ENCODE peak calls at places on chromosomes 1 and 21, in six cellular contexts. I, S, P, J, Q and A are unnamed samples.

GRCh38 chr1:41018039-41018438 is 3.5 kb downstream of the SLFNL1 start:
- DNase-seq in S (no peak), I (no peak), Q (no peak), P (no peak), J (no peak), A (no peak)

GRCh38 chr1:228073870-228074545 is 8.5 kb upstream of the ARF1 start:
- DNase-seq in I (peak), P (no peak), J (no peak), S (no peak), Q (peak), A (no peak)

GRCh38 chr1:7491089-7491817 is 279.8 kb upstream of the VAMP3 start:
- DNase-seq in I (no peak), J (no peak), S (no peak), Q (no peak), P (no peak), A (peak)

GRCh38 chr1:29542476-29543015 is 306.2 kb downstream of the PTPRU start:
- DNase-seq in J (no peak), S (no peak), P (no peak), Q (no peak), I (no peak), A (no peak)

GRCh38 chr1:218299416-218299815 is 14.3 kb downstream of the RRP15 start:
- DNase-seq in P (no peak), Q (no peak), I (peak), S (no peak), J (no peak), A (peak)

GRCh38 chr1:22833699-22834098 is 123.1 kb downstream of the EPHB2 start:
- DNase-seq in P (no peak), J (no peak), Q (no peak), I (no peak), S (no peak), A (no peak)

GRCh38 chr1:157403203-157403602 is 149.1 kb downstream of the FCRL5 start:
- DNase-seq in Q (peak), J (no peak), P (no peak), I (peak), S (peak), A (no peak)

GRCh38 chr1:178308438-178308837 is 188.3 kb downstream of the CLEC20A start:
- DNase-seq in Q (no peak), I (no peak), S (no peak), P (no peak), J (no peak), A (no peak)

GRCh38 chr1:205914730-205915129 is 28.5 kb downstream of the SLC26A9 start:
- DNase-seq in P (no peak), I (no peak), Q (no peak), S (no peak), J (no peak), A (no peak)

GRCh38 chr1:85339089-85339488 is 62.7 kb upstream of the BCL10 start:
- DNase-seq in Q (no peak), J (no peak), I (no peak), P (no peak), S (no peak), A (no peak)

GRCh38 chr1:223716302-223716862 is 4.0 kb downstream of the CAPN2 start:
- DNase-seq in J (no peak), P (no peak), I (no peak), Q (no peak), S (no peak), A (no peak)

GRCh38 chr21:39597595-39598185 is 15.1 kb upstream of the B3GALT5 start:
- DNase-seq in I (no peak), J (no peak), Q (no peak), S (no peak), P (no peak), A (no peak)

GRCh38 chr1:232704694-232705680 is 75.1 kb upstream of the SIPA1L2 start:
- DNase-seq in J (no peak), S (peak), P (no peak), Q (no peak), I (no peak), A (peak)

GRCh38 chr1:65477414-65478378 is 57.2 kb downstream of the LEPR start:
- DNase-seq in J (no peak), P (no peak), S (no peak), I (no peak), Q (no peak), A (peak)

GRCh38 chr1:211741799-211742198 is 66.4 kb upstream of the NEK2 start:
- DNase-seq in I (no peak), J (no peak), Q (no peak), S (no peak), P (no peak), A (no peak)

GRCh38 chr1:199404191-199404590 is 623.3 kb upstream of the NR5A2 start:
- DNase-seq in S (no peak), J (no peak), P (no peak), Q (no peak), I (no peak), A (no peak)

GRCh38 chr1:225617479-225617878 is 35.4 kb downstream of the ENAH start:
- DNase-seq in P (no peak), I (no peak), J (no peak), S (no peak), Q (no peak), A (no peak)

GRCh38 chr1:111538343-111539035 is 35.1 kb upstream of the ADORA3 start:
- DNase-seq in S (no peak), P (no peak), I (no peak), Q (no peak), J (no peak), A (no peak)

GRCh38 chr1:53508991-53509663 is 49.9 kb downstream of the DMRTB1 start:
- DNase-seq in Q (no peak), S (no peak), P (no peak), I (no peak), J (no peak), A (no peak)

GRCh38 chr1:66271904-66272254 is 262.1 kb upstream of the SGIP1 start:
- DNase-seq in J (peak), I (no peak), P (no peak), S (peak), Q (no peak), A (no peak)

GRCh38 chr1:234621657-234622335 is 11.8 kb upstream of the IRF2BP2 start:
- DNase-seq in S (no peak), J (no peak), I (no peak), Q (no peak), P (no peak), A (no peak)

GRCh38 chr1:205301220-205301821 is 20.2 kb downstream of the NUAK2 start:
- DNase-seq in P (peak), Q (peak), S (peak), J (peak), I (peak), A (peak)

GRCh38 chr21:29477347-29477746 is 178.6 kb downstream of the BACH1 start:
- DNase-seq in S (no peak), P (no peak), Q (no peak), J (no peak), I (no peak), A (no peak)

GRCh38 chr1:156664949-156665411 is 12.2 kb downstream of the NES start:
- DNase-seq in P (no peak), S (no peak), Q (no peak), J (peak), I (peak), A (no peak)

GRCh38 chr1:231410041-231410591 is 12.0 kb downstream of the EGLN1 start:
- DNase-seq in Q (no peak), S (no peak), P (no peak), J (no peak), I (no peak), A (no peak)

GRCh38 chr21:32538147-32538792 is 47.1 kb downstream of the TCP10L start:
- DNase-seq in I (no peak), S (no peak), J (no peak), P (no peak), Q (no peak), A (no peak)

GRCh38 chr1:204344665-204345064 is 15.1 kb downstream of the PLEKHA6 start:
- DNase-seq in J (no peak), S (no peak), I (no peak), Q (no peak), P (no peak), A (no peak)

GRCh38 chr1:200793677-200794076 is 55.0 kb downstream of the CAMSAP2 start:
- DNase-seq in S (no peak), Q (no peak), P (no peak), I (no peak), J (no peak), A (no peak)

GRCh38 chr1:41955461-41956159 is 36.9 kb upstream of the HIVEP3 start:
- DNase-seq in S (peak), J (no peak), P (no peak), I (peak), Q (no peak), A (peak)

GRCh38 chr1:10387611-10388386 is 11.1 kb upstream of the PGD start:
- DNase-seq in Q (no peak), J (peak), S (no peak), I (peak), P (no peak), A (no peak)

GRCh38 chr1:24107462-24108225 is 4.3 kb downstream of the MYOM3 start:
- DNase-seq in P (no peak), J (no peak), S (no peak), Q (no peak), I (no peak), A (peak)

GRCh38 chr21:36615274-36615964 is 83.5 kb upstream of the SIM2 start:
- DNase-seq in Q (peak), J (no peak), I (peak), S (no peak), P (no peak), A (no peak)

GRCh38 chr21:16945580-16945979 is 567.3 kb upstream of the CXADR start:
- DNase-seq in S (no peak), I (no peak), Q (no peak), J (no peak), P (no peak), A (no peak)
- TF ChIP-seq CTCF in S (no peak), I (no peak), Q (no peak), J (no peak), P (no peak), A (no peak)

GRCh38 chr1:21247892-21248715 is 42.2 kb downstream of the ECE1 start:
- DNase-seq in J (no peak), Q (no peak), I (no peak), S (no peak), P (no peak), A (no peak)

GRCh38 chr1:21249940-21250493 is 40.2 kb downstream of the ECE1 start:
- DNase-seq in I (no peak), Q (no peak), S (no peak), P (no peak), J (no peak), A (no peak)

GRCh38 chr1:21254335-21254951 is 35.8 kb downstream of the ECE1 start:
- DNase-seq in S (no peak), J (no peak), Q (no peak), P (no peak), I (no peak), A (no peak)

GRCh38 chr1:21255284-21255942 is 34.9 kb downstream of the ECE1 start:
- DNase-seq in S (no peak), P (peak), I (peak), Q (peak), J (peak), A (peak)

GRCh38 chr1:21251773-21252471 is 38.3 kb downstream of the ECE1 start:
- DNase-seq in P (peak), Q (no peak), J (no peak), S (peak), I (no peak), A (peak)
- TF ChIP-seq CTCF in P (no peak), Q (no peak), J (no peak), S (no peak), I (no peak), A (no peak)

GRCh38 chr1:181497870-181498269 is 14.6 kb downstream of the CACNA1E start:
- DNase-seq in S (no peak), P (no peak), Q (no peak), I (no peak), J (no peak), A (no peak)
- TF ChIP-seq CTCF in S (peak), P (no peak), Q (no peak), I (no peak), J (no peak), A (no peak)

DNA sequence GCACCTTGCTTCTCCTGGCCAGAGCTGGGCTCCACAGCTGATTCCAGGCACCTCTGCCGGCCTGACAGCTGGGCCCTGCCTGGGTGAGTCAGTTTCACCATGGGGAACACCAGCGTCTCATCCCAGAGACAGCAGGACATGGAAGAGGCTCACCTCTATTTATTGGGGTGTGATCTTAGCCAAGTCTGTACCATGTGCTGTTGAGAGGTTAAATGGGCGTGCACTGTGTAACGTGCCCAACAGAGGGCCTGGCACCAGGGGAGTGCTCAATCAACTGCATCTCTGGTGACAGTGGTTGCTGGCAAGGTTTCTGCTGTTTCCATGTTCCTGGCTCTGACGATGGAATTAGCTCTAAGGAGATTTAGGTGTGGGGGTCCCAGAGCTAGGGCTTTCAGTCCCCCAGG is 890 bp downstream of the CPLANE2 start:
- DNase-seq in S (no peak), Q (no peak), P (no peak), I (peak), J (no peak), A (no peak)
- TF ChIP-seq CTCF in S (peak), Q (no peak), P (peak), I (peak), J (no peak), A (no peak)

GRCh38 chr1:42957880-42958487 is 684 bp downstream of the SLC2A1 start:
- DNase-seq in P (peak), S (no peak), I (peak), J (peak), Q (peak), A (no peak)
- TF ChIP-seq CTCF in P (peak), S (peak), I (peak), J (no peak), Q (no peak), A (no peak)

DNA sequence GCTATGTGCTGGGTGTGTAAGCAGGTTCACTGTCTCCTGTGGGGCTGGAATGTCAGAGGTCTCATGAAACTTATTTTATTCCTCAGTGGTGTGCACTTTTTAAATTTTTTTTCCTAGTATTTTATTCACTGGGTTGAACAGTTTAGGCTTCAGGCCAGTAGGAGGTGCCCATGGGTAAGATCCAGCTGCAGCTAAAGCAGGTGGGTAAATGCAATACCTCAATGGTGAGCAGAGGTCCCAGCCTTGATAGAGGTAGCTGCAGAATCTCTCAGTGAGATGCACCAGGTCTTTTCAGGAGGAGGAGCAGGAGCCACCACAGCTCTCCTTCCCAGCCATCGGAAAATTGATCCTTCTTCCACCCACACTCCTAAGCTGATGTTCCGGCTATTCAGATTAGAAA is 12.6 kb upstream of the OR6N2 start:
- DNase-seq in Q (peak), S (no peak), I (peak), J (no peak), P (no peak), A (no peak)
- TF ChIP-seq CTCF in Q (peak), S (peak), I (peak), J (no peak), P (peak), A (no peak)

DNA sequence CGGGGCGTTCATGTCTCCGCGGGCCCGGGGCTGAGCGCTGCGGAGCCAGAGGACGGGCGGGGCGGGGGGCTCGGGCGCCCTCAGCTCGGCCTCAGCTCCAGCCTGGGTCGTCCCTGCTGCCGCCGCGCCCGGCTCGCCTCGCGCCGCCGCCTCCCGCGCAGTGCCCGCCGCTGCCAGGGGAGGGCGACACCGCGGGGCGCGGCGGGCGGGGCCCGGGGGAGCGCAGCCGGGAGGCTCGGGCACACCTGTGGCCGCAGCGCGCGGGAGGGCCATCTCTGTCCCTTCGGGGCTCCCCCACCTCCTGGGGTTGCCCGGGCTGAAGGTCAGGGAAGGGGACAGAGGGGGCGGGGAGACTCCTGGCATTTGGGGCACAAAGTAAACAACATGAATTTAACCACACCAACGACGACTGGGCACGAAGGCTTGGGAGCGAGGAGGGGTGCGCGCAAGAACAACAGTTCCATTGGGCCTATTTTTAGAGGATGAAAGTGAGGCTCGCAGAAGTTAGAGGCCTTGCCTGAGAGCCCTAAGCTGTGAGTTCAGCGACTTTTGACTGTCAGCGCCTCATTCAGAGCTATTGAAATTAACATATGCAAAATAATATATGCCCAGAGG is at the start of gene FAM131C:
- DNase-seq in I (peak), Q (peak), P (peak), J (peak), S (no peak), A (no peak)
- TF ChIP-seq CTCF in I (peak), Q (peak), P (peak), J (peak), S (peak), A (peak)

DNA sequence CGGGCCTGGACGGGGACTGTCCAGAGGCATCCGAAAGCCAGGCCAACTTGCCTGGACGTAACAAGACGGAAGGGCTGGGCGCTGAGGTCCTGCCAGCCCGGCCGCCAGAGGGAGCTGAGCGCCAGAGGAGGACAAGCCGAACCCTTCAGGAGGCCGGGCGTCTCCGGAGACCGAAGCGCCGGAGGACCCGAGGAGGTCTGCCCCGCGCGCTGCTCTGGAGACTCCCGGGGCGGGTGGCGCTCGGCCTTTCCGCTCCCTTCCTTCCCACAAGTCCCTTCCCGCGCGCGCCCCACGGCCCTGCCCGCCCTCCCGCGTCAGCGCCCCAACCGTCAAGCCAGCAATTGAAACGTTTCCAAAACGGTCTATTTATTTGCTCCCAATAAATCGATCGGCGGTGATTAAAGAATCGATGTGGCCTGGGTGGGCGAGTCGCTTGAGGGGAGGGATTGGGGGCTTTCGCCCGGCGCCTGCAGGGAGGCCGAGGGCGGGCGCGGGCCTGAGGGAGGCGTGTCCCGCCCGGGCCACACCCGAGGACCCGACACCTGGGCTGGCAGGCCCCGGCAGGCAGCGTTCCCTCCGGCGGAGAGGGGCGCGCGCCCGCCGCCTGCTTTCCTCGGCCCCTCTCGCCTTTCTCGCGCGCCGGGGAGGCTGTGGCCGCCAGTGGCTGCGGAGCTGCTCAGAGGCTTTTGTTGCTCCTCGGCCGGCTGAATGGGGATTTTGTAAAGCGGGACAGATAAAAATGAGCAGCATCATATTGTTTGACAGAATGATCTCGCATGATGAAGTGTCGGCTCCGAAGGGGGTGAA is 5.2 kb upstream of the FOXD3 start:
- DNase-seq in P (peak), Q (peak), S (no peak), I (peak), J (peak), A (no peak)
- TF ChIP-seq CTCF in P (peak), Q (peak), S (peak), I (peak), J (peak), A (peak)

GRCh38 chr1:207259391-207259790 is 62.1 kb upstream of the CD55 start:
- DNase-seq in Q (no peak), S (no peak), I (peak), P (no peak), J (no peak), A (peak)
- TF ChIP-seq CTCF in Q (no peak), S (peak), I (peak), P (peak), J (peak), A (peak)